ENCODE peak calls at places on chromosome 14, in four cellular contexts. E is NCI-H526 treated with DMSO at 0.1 percent for 48 hours, G is neural crest cell, B is chondrocyte. Z is an unnamed sample.

GRCh38 chr14:90555126-90556049 is 158.6 kb downstream of the CALM1 start:
- DNase-seq in E (no peak), G (no peak), B (peak), Z (no peak)

GRCh38 chr14:101689039-101689501 is 72.4 kb upstream of the PPP2R5C start:
- DNase-seq in E (no peak), G (no peak), B (no peak), Z (no peak)

GRCh38 chr14:45362505-45362904 is 109.5 kb upstream of the MIS18BP1 start:
- DNase-seq in E (no peak), G (no peak), B (no peak), Z (no peak)

GRCh38 chr14:22836301-22837058 is at the start of gene MMP14:
- DNase-seq in E (no peak), G (peak), B (no peak), Z (peak)

GRCh38 chr14:38724621-38725020 is 378.4 kb downstream of the SEC23A start:
- DNase-seq in E (no peak), G (no peak), B (no peak), Z (no peak)

GRCh38 chr14:53608369-53608768 is 348.3 kb downstream of the BMP4 start:
- DNase-seq in E (no peak), G (no peak), B (no peak), Z (no peak)

GRCh38 chr14:69999246-69999645 is 120.0 kb downstream of the SMOC1 start:
- DNase-seq in E (peak), G (no peak), B (no peak), Z (no peak)

GRCh38 chr14:22535126-22535525 is 53.9 kb downstream of the DAD1 start:
- DNase-seq in E (no peak), G (no peak), B (no peak), Z (no peak)

GRCh38 chr14:72788972-72789728 is 104.8 kb downstream of the DPF3 start:
- DNase-seq in E (no peak), G (no peak), B (no peak), Z (peak)